ENCODE peak calls at places on chromosomes 16 and 17, in four cellular contexts. One of them, this sample, is unnamed.

GRCh38 chr17:82003411-82004381 is 19.0 kb downstream of the CENPX start:
- DNase-seq in AG10803: peak; percentile 93
- DNase-seq in uterus: peak; percentile 87
- DNase-seq in GM13976: no peak
- DNase-seq in this sample: peak; percentile 62

GRCh38 chr16:17404903-17405691 is 65.7 kb downstream of the XYLT1 start:
- DNase-seq in AG10803: peak; percentile 96
- DNase-seq in uterus: peak; percentile 68
- DNase-seq in GM13976: no peak
- DNase-seq in this sample: no peak

GRCh38 chr17:76855105-76855504 is 13.1 kb upstream of the MGAT5B start:
- DNase-seq in AG10803: no peak
- DNase-seq in uterus: no peak
- DNase-seq in GM13976: no peak
- DNase-seq in this sample: no peak

GRCh38 chr16:58815188-58815888 is 81.2 kb upstream of the GOT2 start:
- DNase-seq in GM13976: no peak
- DNase-seq in AG10803: no peak
- DNase-seq in uterus: no peak
- DNase-seq in this sample: no peak

GRCh38 chr17:77455111-77455877 is 314.5 kb downstream of the SEC14L1 start:
- DNase-seq in GM13976: no peak
- DNase-seq in uterus: no peak
- DNase-seq in AG10803: peak; percentile 47
- DNase-seq in this sample: no peak

GRCh38 chr16:27799866-27800265 is 249.9 kb downstream of the KATNIP start:
- DNase-seq in AG10803: no peak
- DNase-seq in GM13976: no peak
- DNase-seq in uterus: no peak
- DNase-seq in this sample: no peak

GRCh38 chr16:30527635-30528178 is 1.3 kb upstream of the ZNF768 start:
- DNase-seq in GM13976: peak; percentile 68
- DNase-seq in uterus: no peak
- DNase-seq in AG10803: no peak
- DNase-seq in this sample: no peak

GRCh38 chr16:70703041-70703834 is 17.4 kb upstream of the MTSS2 start:
- DNase-seq in AG10803: peak; percentile 98
- DNase-seq in GM13976: no peak
- DNase-seq in uterus: peak; percentile 70
- DNase-seq in this sample: no peak

GRCh38 chr17:27566673-27567562 is 64.1 kb upstream of the LGALS9 start:
- DNase-seq in AG10803: no peak
- DNase-seq in GM13976: no peak
- DNase-seq in uterus: no peak
- DNase-seq in this sample: no peak

GRCh38 chr17:57739402-57740224 is 5.5 kb downstream of the CCDC182 start:
- DNase-seq in AG10803: no peak
- DNase-seq in uterus: no peak
- DNase-seq in GM13976: peak; percentile 56
- DNase-seq in this sample: no peak

GRCh38 chr17:17816240-17816814 is 20.5 kb downstream of the SREBF1 start:
- DNase-seq in uterus: no peak
- DNase-seq in AG10803: no peak
- DNase-seq in GM13976: no peak
- DNase-seq in this sample: no peak

GRCh38 chr16:81446318-81447275 is 2.0 kb downstream of the CMIP start:
- DNase-seq in GM13976: peak; percentile 59
- DNase-seq in uterus: no peak
- DNase-seq in AG10803: peak; percentile 57
- DNase-seq in this sample: no peak

GRCh38 chr16:75535211-75535843 is 581 bp downstream of the CHST5 start:
- DNase-seq in uterus: no peak
- DNase-seq in AG10803: no peak
- DNase-seq in GM13976: no peak
- DNase-seq in this sample: no peak

GRCh38 chr17:11651089-11651488 is 52.8 kb downstream of the DNAH9 start:
- DNase-seq in AG10803: no peak
- DNase-seq in uterus: no peak
- DNase-seq in GM13976: no peak
- DNase-seq in this sample: no peak

GRCh38 chr16:7025616-7026190 is 306.9 kb upstream of the RBFOX1 start:
- DNase-seq in AG10803: no peak
- DNase-seq in GM13976: peak; percentile 38
- DNase-seq in uterus: peak; percentile 13
- DNase-seq in this sample: peak; percentile 42

DNA sequence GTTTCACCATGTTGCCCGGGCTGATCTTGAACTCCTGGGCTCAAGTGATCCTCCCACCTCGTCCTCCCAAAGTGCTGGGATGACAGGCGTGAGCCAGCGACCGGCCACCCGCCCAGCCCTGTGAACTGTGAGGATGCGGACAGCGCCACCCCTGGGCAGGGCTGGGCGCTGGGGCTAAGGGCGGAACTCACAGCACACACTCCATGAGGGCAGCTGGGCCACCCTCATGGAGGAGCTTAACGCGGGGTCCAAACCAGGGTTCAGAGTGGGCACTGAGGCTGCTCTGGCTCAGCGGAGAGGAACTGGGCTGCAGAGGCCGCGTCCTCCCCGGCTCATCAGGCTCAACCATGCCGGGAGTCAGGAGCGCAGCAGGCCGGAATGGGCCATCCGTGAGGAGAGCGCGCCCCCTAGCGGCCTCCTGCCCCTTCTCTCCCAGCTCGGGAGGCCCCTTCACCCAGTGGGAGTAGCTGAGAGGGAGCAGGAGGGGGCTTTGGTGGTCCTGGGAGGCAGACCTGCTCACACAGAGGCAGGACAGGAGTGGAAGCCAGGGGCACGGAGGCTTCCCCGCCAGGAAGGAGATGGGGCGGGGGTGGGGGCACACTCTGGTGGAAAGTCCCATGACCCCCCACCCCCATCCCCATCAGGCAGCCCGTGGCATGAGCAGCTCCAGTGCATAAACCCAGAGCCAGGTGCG is 13.8 kb downstream of the CORO7 start:
- DNase-seq in AG10803: peak; percentile 67
- DNase-seq in GM13976: peak; percentile 95
- DNase-seq in uterus: peak; percentile 87
- DNase-seq in this sample: peak; percentile 79
- TF ChIP-seq CTCF in AG10803: peak; percentile 69
- TF ChIP-seq CTCF in GM13976: peak; percentile 98
- TF ChIP-seq CTCF in uterus: peak; percentile 95
- TF ChIP-seq CTCF in this sample: no peak

DNA sequence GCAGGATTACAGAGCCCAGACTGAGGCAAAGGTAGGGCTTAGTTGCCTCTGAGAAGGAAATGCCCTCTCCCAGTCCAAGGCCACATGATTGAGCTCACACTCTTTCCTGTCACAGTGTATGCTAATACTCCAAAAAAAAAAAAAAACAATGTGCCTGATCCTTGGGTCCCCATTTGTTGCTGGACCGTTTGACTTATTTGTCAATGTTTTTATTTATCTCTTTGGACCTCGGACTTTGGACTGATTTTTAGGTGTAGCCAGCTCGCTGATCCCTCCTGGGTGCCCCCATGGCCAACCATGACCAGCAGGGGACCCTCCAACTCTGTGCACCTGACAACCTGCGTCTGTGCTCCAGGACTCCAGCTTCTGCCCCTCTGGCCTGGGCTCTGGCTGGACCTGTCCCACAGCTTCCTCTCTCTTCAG is 622 bp upstream of the CCL16 start:
- DNase-seq in uterus: no peak
- DNase-seq in AG10803: no peak
- DNase-seq in GM13976: no peak
- DNase-seq in this sample: no peak
- TF ChIP-seq CTCF in uterus: no peak
- TF ChIP-seq CTCF in AG10803: no peak
- TF ChIP-seq CTCF in GM13976: no peak
- TF ChIP-seq CTCF in this sample: no peak

GRCh38 chr17:63185420-63185819 is 219.4 kb downstream of the TANC2 start:
- DNase-seq in uterus: no peak
- DNase-seq in AG10803: peak; percentile 59
- DNase-seq in GM13976: no peak
- DNase-seq in this sample: no peak
- TF ChIP-seq CTCF in uterus: no peak
- TF ChIP-seq CTCF in AG10803: peak; percentile 31
- TF ChIP-seq CTCF in GM13976: no peak
- TF ChIP-seq CTCF in this sample: no peak

GRCh38 chr16:1346422-1347285 is 5.0 kb downstream of the TSR3 start:
- DNase-seq in GM13976: no peak
- DNase-seq in AG10803: no peak
- DNase-seq in uterus: no peak
- DNase-seq in this sample: no peak
- TF ChIP-seq CTCF in GM13976: no peak
- TF ChIP-seq CTCF in AG10803: no peak
- TF ChIP-seq CTCF in uterus: no peak
- TF ChIP-seq CTCF in this sample: no peak

DNA sequence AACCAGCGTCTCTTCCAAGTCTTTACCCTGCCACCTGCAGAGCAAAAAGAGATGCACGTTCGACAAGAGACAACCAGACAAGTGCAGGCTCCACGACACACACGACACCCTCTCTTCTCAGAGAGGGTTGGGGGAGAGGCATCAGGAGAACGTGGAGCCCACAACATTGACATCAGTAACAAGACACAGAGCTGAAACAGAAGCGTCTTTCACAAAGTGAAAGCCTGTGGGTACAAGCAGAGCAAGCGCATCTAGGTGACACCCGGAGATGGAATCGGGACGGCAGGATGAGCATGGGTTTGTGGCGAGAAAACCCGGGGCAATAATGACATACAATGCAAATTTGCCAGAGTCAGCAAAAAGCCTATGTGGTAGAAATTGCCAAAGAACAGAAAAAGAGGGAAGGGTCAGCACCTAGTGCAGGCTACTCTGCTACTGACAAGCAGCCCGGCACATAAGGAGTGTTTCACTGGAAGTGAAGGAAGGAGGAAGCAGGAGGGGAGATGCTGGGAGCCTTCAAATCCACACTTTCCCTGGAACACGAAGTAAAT is 89.5 kb downstream of the CYTH1 start:
- DNase-seq in GM13976: no peak
- DNase-seq in AG10803: no peak
- DNase-seq in uterus: no peak
- DNase-seq in this sample: no peak
- TF ChIP-seq CTCF in GM13976: no peak
- TF ChIP-seq CTCF in AG10803: no peak
- TF ChIP-seq CTCF in uterus: no peak
- TF ChIP-seq CTCF in this sample: no peak

GRCh38 chr17:38733315-38734234 is 3.4 kb downstream of the CISD3 start:
- DNase-seq in uterus: no peak
- DNase-seq in AG10803: no peak
- DNase-seq in GM13976: no peak
- DNase-seq in this sample: no peak
- TF ChIP-seq CTCF in uterus: no peak
- TF ChIP-seq CTCF in AG10803: peak; percentile 5
- TF ChIP-seq CTCF in GM13976: peak; percentile 17
- TF ChIP-seq CTCF in this sample: no peak

GRCh38 chr17:80859004-80859941 is 132.4 kb upstream of the CHMP6 start:
- DNase-seq in AG10803: peak; percentile 92
- DNase-seq in GM13976: no peak
- DNase-seq in uterus: peak; percentile 83
- DNase-seq in this sample: peak; percentile 54
- TF ChIP-seq CTCF in AG10803: peak; percentile 43
- TF ChIP-seq CTCF in GM13976: no peak
- TF ChIP-seq CTCF in uterus: peak; percentile 20
- TF ChIP-seq CTCF in this sample: no peak

GRCh38 chr17:56624947-56625346 is 31.4 kb downstream of the NOG start:
- DNase-seq in AG10803: no peak
- DNase-seq in uterus: no peak
- DNase-seq in GM13976: no peak
- DNase-seq in this sample: no peak

GRCh38 chr17:56624315-56624714 is 30.8 kb downstream of the NOG start:
- DNase-seq in uterus: no peak
- DNase-seq in GM13976: no peak
- DNase-seq in AG10803: peak; percentile 47
- DNase-seq in this sample: no peak

GRCh38 chr17:56630202-56630601 is 36.7 kb downstream of the NOG start:
- DNase-seq in AG10803: no peak
- DNase-seq in GM13976: no peak
- DNase-seq in uterus: no peak
- DNase-seq in this sample: no peak

GRCh38 chr17:56633681-56634080 is 40.2 kb downstream of the NOG start:
- DNase-seq in GM13976: no peak
- DNase-seq in AG10803: no peak
- DNase-seq in uterus: no peak
- DNase-seq in this sample: no peak

GRCh38 chr17:56629450-56630187 is 36.1 kb downstream of the NOG start:
- DNase-seq in uterus: no peak
- DNase-seq in GM13976: no peak
- DNase-seq in AG10803: peak; percentile 42
- DNase-seq in this sample: no peak
- TF ChIP-seq CTCF in uterus: no peak
- TF ChIP-seq CTCF in GM13976: no peak
- TF ChIP-seq CTCF in AG10803: peak; percentile 65
- TF ChIP-seq CTCF in this sample: no peak